ENCODE peak calls at places on chromosomes 6 and 20, in seven cellular contexts. One of them, this sample, is unnamed.

GRCh38 chr6:104614394-104614793 is 245.3 kb downstream of the HACE1 start:
- DNase-seq in IMR-90: no peak
- DNase-seq in heart left ventricle: peak
- DNase-seq in Peyer's patch: no peak
- DNase-seq in right lobe of liver: no peak
- DNase-seq in uterus: no peak
- DNase-seq in esophagus squamous epithelium: no peak
- DNase-seq in this sample: no peak

GRCh38 chr6:106976270-106976669 is 1.7 kb upstream of the CD24 start:
- DNase-seq in IMR-90: no peak
- DNase-seq in heart left ventricle: no peak
- DNase-seq in Peyer's patch: no peak
- DNase-seq in right lobe of liver: no peak
- DNase-seq in uterus: no peak
- DNase-seq in esophagus squamous epithelium: no peak
- DNase-seq in this sample: no peak

GRCh38 chr6:150549577-150550184 is 50.0 kb upstream of the PLEKHG1 start:
- DNase-seq in IMR-90: no peak
- DNase-seq in heart left ventricle: no peak
- DNase-seq in Peyer's patch: no peak
- DNase-seq in right lobe of liver: no peak
- DNase-seq in uterus: no peak
- DNase-seq in esophagus squamous epithelium: no peak
- DNase-seq in this sample: no peak

GRCh38 chr6:1124885-1125284 is 187.0 kb upstream of the FOXQ1 start:
- DNase-seq in IMR-90: no peak
- DNase-seq in heart left ventricle: no peak
- DNase-seq in Peyer's patch: no peak
- DNase-seq in right lobe of liver: no peak
- DNase-seq in uterus: no peak
- DNase-seq in esophagus squamous epithelium: no peak
- DNase-seq in this sample: no peak

GRCh38 chr6:153172815-153173214 is 41.7 kb upstream of the RGS17 start:
- DNase-seq in IMR-90: no peak
- DNase-seq in heart left ventricle: no peak
- DNase-seq in Peyer's patch: no peak
- DNase-seq in right lobe of liver: no peak
- DNase-seq in uterus: no peak
- DNase-seq in esophagus squamous epithelium: no peak
- DNase-seq in this sample: no peak

GRCh38 chr20:25050501-25051350 is 7.2 kb downstream of the ACSS1 start:
- DNase-seq in IMR-90: no peak
- DNase-seq in heart left ventricle: no peak
- DNase-seq in Peyer's patch: peak
- DNase-seq in right lobe of liver: no peak
- DNase-seq in uterus: no peak
- DNase-seq in esophagus squamous epithelium: no peak
- DNase-seq in this sample: peak

GRCh38 chr20:31578448-31579138 is 26.5 kb upstream of the ID1 start:
- DNase-seq in IMR-90: no peak
- DNase-seq in heart left ventricle: no peak
- DNase-seq in Peyer's patch: no peak
- DNase-seq in right lobe of liver: no peak
- DNase-seq in uterus: no peak
- DNase-seq in esophagus squamous epithelium: no peak
- DNase-seq in this sample: no peak

GRCh38 chr20:24732076-24732475 is 217.0 kb upstream of the CST7 start:
- DNase-seq in IMR-90: no peak
- DNase-seq in heart left ventricle: no peak
- DNase-seq in Peyer's patch: no peak
- DNase-seq in right lobe of liver: no peak
- DNase-seq in uterus: no peak
- DNase-seq in esophagus squamous epithelium: no peak
- DNase-seq in this sample: no peak

GRCh38 chr6:137699036-137699683 is 167.9 kb upstream of the TNFAIP3 start:
- DNase-seq in IMR-90: peak
- DNase-seq in heart left ventricle: peak
- DNase-seq in Peyer's patch: no peak
- DNase-seq in right lobe of liver: no peak
- DNase-seq in uterus: no peak
- DNase-seq in esophagus squamous epithelium: no peak
- DNase-seq in this sample: no peak

GRCh38 chr6:142942805-142943227 is 2.2 kb downstream of the HIVEP2 start:
- DNase-seq in IMR-90: peak
- DNase-seq in heart left ventricle: no peak
- DNase-seq in Peyer's patch: no peak
- DNase-seq in right lobe of liver: no peak
- DNase-seq in uterus: no peak
- DNase-seq in esophagus squamous epithelium: no peak
- DNase-seq in this sample: no peak

DNA sequence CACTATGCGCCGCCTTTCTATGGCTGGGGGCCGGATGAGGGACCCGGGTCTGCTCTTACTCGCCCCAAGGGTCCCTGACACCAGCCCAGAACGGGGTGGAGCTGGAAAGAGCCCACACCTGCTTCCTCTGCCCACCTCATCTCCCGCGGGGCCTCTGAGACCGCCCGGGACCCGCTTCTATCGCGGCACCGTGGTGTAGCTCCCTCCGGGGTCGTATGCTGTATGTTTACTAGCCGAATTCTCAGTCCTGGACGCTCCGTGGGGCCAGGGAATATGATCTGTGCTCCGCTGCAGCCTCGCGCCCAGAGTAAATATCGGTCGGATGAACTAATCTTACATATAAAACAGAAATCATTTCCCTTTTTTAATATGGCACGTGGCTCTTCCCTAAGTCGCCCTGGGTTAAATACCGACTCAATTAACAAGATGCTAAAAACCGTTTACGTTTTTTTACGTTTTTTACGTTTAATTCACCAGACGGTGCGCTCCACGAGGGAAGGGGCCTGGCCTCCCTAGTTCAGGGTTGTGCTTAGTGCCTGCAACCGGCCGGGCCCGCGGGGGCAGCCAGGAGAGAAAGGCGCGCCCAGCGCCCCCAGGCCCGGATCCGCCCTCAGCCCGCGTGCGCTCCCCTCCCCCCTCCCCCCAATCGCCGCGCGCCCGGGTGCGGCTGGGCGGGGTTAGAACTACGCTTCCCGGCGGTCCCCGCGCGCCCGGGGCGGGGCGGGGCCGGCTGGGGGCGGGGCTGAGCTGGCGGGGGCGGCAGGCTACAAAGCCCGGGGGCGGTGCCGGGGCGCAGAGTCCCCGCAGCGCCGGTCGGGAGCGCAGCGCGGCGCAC is at the start of gene RBM38:
- DNase-seq in IMR-90: peak
- DNase-seq in heart left ventricle: peak
- DNase-seq in Peyer's patch: peak
- DNase-seq in right lobe of liver: peak
- DNase-seq in uterus: peak
- DNase-seq in esophagus squamous epithelium: no peak
- DNase-seq in this sample: no peak
- TF ChIP-seq CTCF in IMR-90: no peak
- TF ChIP-seq CTCF in heart left ventricle: no peak
- TF ChIP-seq CTCF in Peyer's patch: no peak
- TF ChIP-seq CTCF in right lobe of liver: no peak
- TF ChIP-seq CTCF in uterus: no peak
- TF ChIP-seq CTCF in esophagus squamous epithelium: no peak
- TF ChIP-seq CTCF in this sample: no peak

GRCh38 chr6:30907758-30908591 is at the start of gene GTF2H4:
- DNase-seq in IMR-90: peak
- DNase-seq in heart left ventricle: peak
- DNase-seq in Peyer's patch: peak
- DNase-seq in right lobe of liver: peak
- DNase-seq in uterus: peak
- DNase-seq in esophagus squamous epithelium: peak
- DNase-seq in this sample: peak
- TF ChIP-seq POLR2A in IMR-90: no peak
- TF ChIP-seq POLR2A in heart left ventricle: peak
- TF ChIP-seq POLR2A in Peyer's patch: no peak
- TF ChIP-seq POLR2A in right lobe of liver: peak
- TF ChIP-seq POLR2A in uterus: no peak
- TF ChIP-seq POLR2A in esophagus squamous epithelium: no peak
- TF ChIP-seq POLR2A in this sample: no peak

GRCh38 chr6:47687432-47687831 is 10.9 kb upstream of the ADGRF4 start:
- DNase-seq in IMR-90: no peak
- DNase-seq in heart left ventricle: no peak
- DNase-seq in Peyer's patch: no peak
- DNase-seq in right lobe of liver: no peak
- DNase-seq in uterus: no peak
- DNase-seq in esophagus squamous epithelium: no peak
- DNase-seq in this sample: no peak

GRCh38 chr6:47690791-47691190 is 7.6 kb upstream of the ADGRF4 start:
- DNase-seq in IMR-90: no peak
- DNase-seq in heart left ventricle: no peak
- DNase-seq in Peyer's patch: no peak
- DNase-seq in right lobe of liver: no peak
- DNase-seq in uterus: no peak
- DNase-seq in esophagus squamous epithelium: no peak
- DNase-seq in this sample: no peak

GRCh38 chr6:47690209-47690608 is 8.2 kb upstream of the ADGRF4 start:
- DNase-seq in IMR-90: no peak
- DNase-seq in heart left ventricle: no peak
- DNase-seq in Peyer's patch: no peak
- DNase-seq in right lobe of liver: no peak
- DNase-seq in uterus: no peak
- DNase-seq in esophagus squamous epithelium: no peak
- DNase-seq in this sample: no peak
- TF ChIP-seq CTCF in IMR-90: no peak
- TF ChIP-seq CTCF in heart left ventricle: no peak
- TF ChIP-seq CTCF in Peyer's patch: no peak
- TF ChIP-seq CTCF in right lobe of liver: no peak
- TF ChIP-seq CTCF in uterus: no peak
- TF ChIP-seq CTCF in esophagus squamous epithelium: no peak
- TF ChIP-seq CTCF in this sample: no peak

GRCh38 chr6:16438677-16439615 is 200.6 kb downstream of the GMPR start:
- DNase-seq in IMR-90: peak
- DNase-seq in heart left ventricle: no peak
- DNase-seq in Peyer's patch: no peak
- DNase-seq in right lobe of liver: no peak
- DNase-seq in uterus: no peak
- DNase-seq in esophagus squamous epithelium: no peak
- DNase-seq in this sample: no peak

GRCh38 chr6:16437095-16437494 is 198.7 kb downstream of the GMPR start:
- DNase-seq in IMR-90: no peak
- DNase-seq in heart left ventricle: no peak
- DNase-seq in Peyer's patch: no peak
- DNase-seq in right lobe of liver: no peak
- DNase-seq in uterus: no peak
- DNase-seq in esophagus squamous epithelium: no peak
- DNase-seq in this sample: no peak

GRCh38 chr6:16434885-16435284 is 196.5 kb downstream of the GMPR start:
- DNase-seq in IMR-90: no peak
- DNase-seq in heart left ventricle: no peak
- DNase-seq in Peyer's patch: no peak
- DNase-seq in right lobe of liver: no peak
- DNase-seq in uterus: no peak
- DNase-seq in esophagus squamous epithelium: no peak
- DNase-seq in this sample: no peak

GRCh38 chr6:16437984-16438383 is 199.6 kb downstream of the GMPR start:
- DNase-seq in IMR-90: no peak
- DNase-seq in heart left ventricle: no peak
- DNase-seq in Peyer's patch: no peak
- DNase-seq in right lobe of liver: no peak
- DNase-seq in uterus: no peak
- DNase-seq in esophagus squamous epithelium: no peak
- DNase-seq in this sample: no peak

DNA sequence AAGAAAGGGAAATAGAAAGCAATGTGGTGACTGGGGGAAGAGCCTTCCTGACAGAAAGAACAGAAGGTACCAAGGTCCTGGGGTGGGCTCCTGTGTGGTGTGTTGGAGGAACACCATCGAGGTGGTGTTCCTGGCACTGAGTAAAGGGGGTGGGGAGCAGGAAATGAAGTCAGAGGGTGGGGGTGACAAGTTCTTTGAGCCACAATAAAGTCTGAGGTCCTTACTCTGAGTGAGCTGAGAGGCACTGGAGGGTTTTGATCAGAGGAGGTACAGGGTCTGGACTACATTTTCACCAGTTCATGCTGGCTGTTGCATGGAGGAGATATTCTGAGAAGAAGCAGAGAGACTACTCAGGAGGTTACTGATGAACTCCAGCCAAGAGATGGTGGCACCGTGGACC is 198.2 kb downstream of the GMPR start:
- DNase-seq in IMR-90: no peak
- DNase-seq in heart left ventricle: no peak
- DNase-seq in Peyer's patch: peak
- DNase-seq in right lobe of liver: no peak
- DNase-seq in uterus: no peak
- DNase-seq in esophagus squamous epithelium: no peak
- DNase-seq in this sample: no peak
- TF ChIP-seq POLR2A in IMR-90: no peak
- TF ChIP-seq POLR2A in heart left ventricle: no peak
- TF ChIP-seq POLR2A in Peyer's patch: no peak
- TF ChIP-seq POLR2A in right lobe of liver: no peak
- TF ChIP-seq POLR2A in uterus: no peak
- TF ChIP-seq POLR2A in esophagus squamous epithelium: no peak
- TF ChIP-seq POLR2A in this sample: no peak

GRCh38 chr6:23655502-23655901 is 470.5 kb upstream of the NRSN1 start:
- DNase-seq in IMR-90: no peak
- DNase-seq in heart left ventricle: no peak
- DNase-seq in Peyer's patch: no peak
- DNase-seq in right lobe of liver: no peak
- DNase-seq in uterus: no peak
- DNase-seq in esophagus squamous epithelium: no peak
- DNase-seq in this sample: no peak

GRCh38 chr6:23656826-23657225 is 469.2 kb upstream of the NRSN1 start:
- DNase-seq in IMR-90: no peak
- DNase-seq in heart left ventricle: no peak
- DNase-seq in Peyer's patch: no peak
- DNase-seq in right lobe of liver: no peak
- DNase-seq in uterus: no peak
- DNase-seq in esophagus squamous epithelium: no peak
- DNase-seq in this sample: no peak

GRCh38 chr6:23656257-23656731 is 469.7 kb upstream of the NRSN1 start:
- DNase-seq in IMR-90: no peak
- DNase-seq in heart left ventricle: no peak
- DNase-seq in Peyer's patch: no peak
- DNase-seq in right lobe of liver: no peak
- DNase-seq in uterus: no peak
- DNase-seq in esophagus squamous epithelium: no peak
- DNase-seq in this sample: no peak

GRCh38 chr6:23661549-23661948 is 464.5 kb upstream of the NRSN1 start:
- DNase-seq in IMR-90: no peak
- DNase-seq in heart left ventricle: no peak
- DNase-seq in Peyer's patch: no peak
- DNase-seq in right lobe of liver: no peak
- DNase-seq in uterus: no peak
- DNase-seq in esophagus squamous epithelium: no peak
- DNase-seq in this sample: no peak

DNA sequence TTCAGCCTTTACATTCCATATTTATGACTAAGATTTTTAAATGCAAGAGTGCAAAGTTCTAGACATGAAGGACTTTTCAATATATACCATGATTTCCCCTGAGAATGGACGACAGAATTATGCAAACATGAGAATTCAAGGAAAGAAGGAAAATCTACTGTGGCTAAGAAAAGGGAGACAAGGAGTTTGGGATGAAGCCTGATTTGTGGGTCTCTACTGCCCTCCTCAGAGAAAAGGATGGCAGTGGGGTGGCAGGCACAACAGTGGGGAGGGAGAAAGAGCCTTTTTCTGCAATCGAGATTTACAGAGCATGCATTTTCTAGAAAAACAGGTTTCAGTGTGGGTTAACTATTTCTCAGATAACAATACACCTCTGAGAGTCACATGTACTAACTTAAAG is 466.9 kb upstream of the NRSN1 start:
- DNase-seq in IMR-90: peak
- DNase-seq in heart left ventricle: no peak
- DNase-seq in Peyer's patch: no peak
- DNase-seq in right lobe of liver: no peak
- DNase-seq in uterus: no peak
- DNase-seq in esophagus squamous epithelium: no peak
- DNase-seq in this sample: no peak
- TF ChIP-seq CTCF in IMR-90: peak
- TF ChIP-seq CTCF in heart left ventricle: peak
- TF ChIP-seq CTCF in Peyer's patch: peak
- TF ChIP-seq CTCF in right lobe of liver: peak
- TF ChIP-seq CTCF in uterus: peak
- TF ChIP-seq CTCF in esophagus squamous epithelium: peak
- TF ChIP-seq CTCF in this sample: peak